ENCODE peak calls at places on chromosome 2, in ten cellular contexts. O is Calu3; C is CD8-positive, alpha-beta T cell; B is GM20000; G is A549; R is tibial artery; S is NCI-H1694 treated with DMSO at 0.1 percent for 48 hours; N is left ventricle myocardium superior; Q is A172; J is HuH-7.5. V is an unnamed sample.
A peak's percentile ranks its signal among the peaks of the same experiment; 100 is the strongest.

GRCh38 chr2:135456835-135457234 is 74.2 kb downstream of the ZRANB3 start:
- DNase-seq in O (no peak), C (no peak), B (no peak), G (no peak), R (no peak), S (no peak), N (no peak), Q (no peak), J (no peak), V (no peak)

GRCh38 chr2:29014811-29015414 is 33.8 kb downstream of the TOGARAM2 start:
- DNase-seq in O (no peak), C (peak; percentile 73), B (peak; percentile 68), G (no peak), R (no peak), S (no peak), N (peak; percentile 86), Q (peak; percentile 84), J (no peak), V (no peak)

GRCh38 chr2:132009874-132010521 is 151.8 kb downstream of the ANKRD30BL start:
- DNase-seq in O (peak; percentile 3), C (no peak), B (no peak), G (no peak), R (no peak), S (no peak), N (no peak), Q (no peak), J (no peak), V (no peak)

GRCh38 chr2:9252002-9252357 is 45.4 kb downstream of the ASAP2 start:
- DNase-seq in O (no peak), C (no peak), B (no peak), G (peak; percentile 46), R (no peak), S (no peak), N (no peak), Q (no peak), J (peak; percentile 47), V (no peak)

GRCh38 chr2:232587527-232587926 is 37.0 kb downstream of the EIF4E2 start:
- DNase-seq in O (no peak), C (no peak), B (no peak), G (no peak), R (no peak), S (no peak), N (no peak), Q (no peak), J (no peak), V (no peak)

GRCh38 chr2:16189019-16189850 is 248.9 kb downstream of the MYCN start:
- DNase-seq in O (no peak), C (no peak), B (no peak), G (no peak), R (no peak), S (no peak), N (no peak), Q (no peak), J (no peak), V (no peak)

GRCh38 chr2:44638649-44639048 is 276.9 kb downstream of the CAMKMT start:
- DNase-seq in O (no peak), C (no peak), B (no peak), G (no peak), R (no peak), S (no peak), N (peak; percentile 38), Q (no peak), J (no peak), V (no peak)

GRCh38 chr2:232949016-232949415 is 64.0 kb downstream of the NGEF start:
- DNase-seq in O (no peak), C (no peak), B (no peak), G (no peak), R (no peak), S (no peak), N (no peak), Q (no peak), J (no peak), V (no peak)

GRCh38 chr2:59826177-59826576 is 727.3 kb downstream of the BCL11A start:
- DNase-seq in O (no peak), C (no peak), B (no peak), G (no peak), R (no peak), S (no peak), N (no peak), Q (no peak), J (no peak), V (no peak)

GRCh38 chr2:9721346-9721745 is 90.5 kb upstream of the YWHAQ start:
- DNase-seq in O (no peak), C (no peak), B (no peak), G (no peak), R (no peak), S (no peak), N (no peak), Q (no peak), J (no peak), V (no peak)

GRCh38 chr2:192197387-192197786 is 2.7 kb upstream of the TMEFF2 start:
- DNase-seq in O (no peak), C (no peak), B (no peak), G (peak; percentile 13), R (no peak), S (peak; percentile 51), N (no peak), Q (peak; percentile 8), J (no peak), V (no peak)

GRCh38 chr2:226977775-226978190 is 141.9 kb downstream of the RHBDD1 start:
- DNase-seq in O (no peak), C (no peak), B (no peak), G (no peak), R (no peak), S (peak; percentile 15), N (no peak), Q (peak; percentile 59), J (no peak), V (no peak)

GRCh38 chr2:128754246-128754724 is 435.6 kb upstream of the HS6ST1 start:
- DNase-seq in O (no peak), C (no peak), B (peak; percentile 71), G (no peak), R (no peak), S (no peak), N (peak; percentile 77), Q (no peak), J (no peak), V (peak; percentile 6)

GRCh38 chr2:112033600-112033999 is 21.5 kb upstream of the TMEM87B start:
- DNase-seq in O (peak; percentile 51), C (no peak), B (no peak), G (no peak), R (peak; percentile 52), S (no peak), N (no peak), Q (peak; percentile 60), J (no peak), V (no peak)

GRCh38 chr2:67880291-67880761 is 182.5 kb downstream of the C1D start:
- DNase-seq in O (no peak), C (no peak), B (no peak), G (no peak), R (peak; percentile 35), S (no peak), N (peak; percentile 30), Q (peak; percentile 91), J (no peak), V (no peak)

GRCh38 chr2:161424179-161424763 is 8.2 kb downstream of the TBR1 start:
- DNase-seq in O (no peak), C (no peak), B (no peak), G (no peak), R (no peak), S (no peak), N (no peak), Q (no peak), J (no peak), V (no peak)

GRCh38 chr2:239114119-239114581 is 266.3 kb downstream of the TWIST2 start:
- DNase-seq in O (no peak), C (no peak), B (no peak), G (no peak), R (no peak), S (no peak), N (no peak), Q (peak; percentile 49), J (no peak), V (no peak)

GRCh38 chr2:192978317-192978874 is 783.7 kb upstream of the TMEFF2 start:
- DNase-seq in O (no peak), C (no peak), B (no peak), G (no peak), R (no peak), S (peak; percentile 91), N (no peak), Q (no peak), J (no peak), V (peak; percentile 95)